ENCODE peak calls at places on chromosome 2, in six cellular contexts. P is astrocyte, K is stomach, Y is adrenal gland, X is BE2C, O is HepG2. A is an unnamed sample. For H3K4me1 and H3K27me3, the result is how much of the 10 kb centered on the place peaks cover.

GRCh38 chr2:40369619-40370397 is 82.1 kb downstream of the SLC8A1 start:
- DNase-seq in P (peak), K (no peak), Y (no peak), X (no peak), O (no peak), A (no peak)

GRCh38 chr2:238063414-238064189 is 2.8 kb downstream of the SCLY start:
- DNase-seq in P (no peak), K (no peak), Y (no peak), X (no peak), O (peak), A (no peak)

GRCh38 chr2:33129261-33129660 is 182.5 kb downstream of the LTBP1 start:
- DNase-seq in P (no peak), K (no peak), Y (no peak), X (no peak), O (no peak), A (no peak)

GRCh38 chr2:108923019-108923700 is 65.9 kb downstream of the EDAR start:
- DNase-seq in P (no peak), K (peak), Y (no peak), X (no peak), O (no peak), A (peak)

GRCh38 chr2:54012538-54013141 is 41.8 kb upstream of the PSME4 start:
- DNase-seq in P (no peak), K (no peak), Y (no peak), X (no peak), O (no peak), A (no peak)

GRCh38 chr2:48250943-48251342 is 279.0 kb upstream of the STON1 start:
- DNase-seq in P (no peak), K (no peak), Y (peak), X (no peak), O (peak), A (no peak)

GRCh38 chr2:104406273-104406726 is 447.6 kb upstream of the POU3F3 start:
- DNase-seq in P (peak), K (no peak), Y (no peak), X (peak), O (no peak), A (no peak)

GRCh38 chr2:157758586-157758985 is 117.5 kb downstream of the ACVR1 start:
- DNase-seq in P (no peak), K (no peak), Y (no peak), X (no peak), O (no peak), A (no peak)

GRCh38 chr2:8370258-8370802 is 311.5 kb upstream of the ID2 start:
- DNase-seq in P (no peak), K (no peak), Y (no peak), X (peak), O (no peak), A (no peak)

GRCh38 chr2:20447437-20448245 is 767 bp downstream of the RHOB start:
- DNase-seq in P (no peak), K (peak), Y (peak), X (peak), O (no peak), A (peak)

GRCh38 chr2:129796216-129796615 is 183.2 kb upstream of the RAB6C start:
- DNase-seq in P (no peak), K (no peak), Y (no peak), X (no peak), O (no peak), A (no peak)

GRCh38 chr2:127864877-127865276 is 6.9 kb upstream of the POLR2D start:
- DNase-seq in P (no peak), K (no peak), Y (no peak), X (peak), O (no peak), A (no peak)

GRCh38 chr2:133838642-133839370 is 270.5 kb upstream of the NCKAP5 start:
- DNase-seq in P (no peak), K (no peak), Y (no peak), X (no peak), O (no peak), A (no peak)

GRCh38 chr2:45448217-45448616 is 162.8 kb downstream of the SRBD1 start:
- DNase-seq in P (no peak), K (no peak), Y (no peak), X (no peak), O (no peak), A (no peak)

GRCh38 chr2:30252723-30253688 is 21.7 kb downstream of the LBH start:
- DNase-seq in P (peak), K (peak), Y (peak), X (peak), O (no peak), A (no peak)

DNA sequence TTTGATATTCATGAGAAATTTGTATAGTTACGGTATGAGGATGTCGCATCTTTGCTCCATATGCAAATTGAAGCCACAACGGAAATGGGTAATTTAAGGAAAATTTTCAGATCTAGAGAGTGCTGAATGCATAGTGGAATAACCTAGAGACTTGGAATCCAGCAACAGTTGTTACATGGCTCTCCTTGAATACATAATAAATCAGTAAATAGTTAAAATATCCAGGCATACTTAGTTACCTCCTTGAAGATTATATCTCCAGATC is 5.4 kb downstream of the REG1A start:
- DNase-seq in P (no peak), K (no peak), Y (no peak), X (no peak), O (no peak), A (no peak)
- H3K4me3 ChIP-seq in P (no peak), K (no peak), Y (no peak), X (no peak), O (no peak), A (no peak)

GRCh38 chr2:112006076-112006410 is 49.0 kb upstream of the TMEM87B start:
- DNase-seq in P (peak), K (no peak), Y (no peak), X (no peak), O (no peak), A (no peak)
- H3K4me1 ChIP-seq in P (under half), K (under half), Y (under half), X (under half), O (under half), A (under half)

GRCh38 chr2:100247256-100248043 is 74.9 kb downstream of the LONRF2 start:
- DNase-seq in P (no peak), K (no peak), Y (no peak), X (no peak), O (no peak), A (no peak)
- H3K27me3 ChIP-seq in P (under half), K (under half), Y (under half), X (under half), O (under half), A (under half)

GRCh38 chr2:199309973-199310372 is 147.8 kb downstream of the SATB2 start:
- DNase-seq in P (no peak), K (no peak), Y (no peak), X (peak), O (no peak), A (no peak)
- H3K4me3 ChIP-seq in P (no peak), K (no peak), Y (no peak), X (no peak), O (no peak), A (no peak)

DNA sequence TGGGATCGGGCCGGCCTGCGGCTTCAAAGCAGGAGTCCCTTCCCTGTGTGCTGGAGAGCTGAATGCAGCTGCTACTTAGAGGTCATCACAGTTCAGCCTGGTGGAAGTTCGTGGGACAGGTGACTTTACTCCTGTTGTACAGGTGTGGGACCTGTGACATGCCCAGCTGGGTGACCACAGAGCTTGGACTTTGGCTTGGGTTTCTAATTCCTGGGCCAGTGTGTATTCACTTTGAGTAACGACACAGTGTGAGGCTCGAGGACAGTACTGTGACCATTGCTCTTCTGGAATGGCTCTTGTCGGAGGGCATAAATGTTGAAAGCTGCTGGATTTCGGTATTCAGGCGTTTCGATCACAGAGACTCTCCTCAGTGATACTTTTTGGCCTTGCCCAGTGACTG is 114.4 kb downstream of the STPG4 start:
- DNase-seq in P (no peak), K (no peak), Y (no peak), X (no peak), O (peak), A (no peak)
- H3K4me1 ChIP-seq in P (under half), K (under half), Y (half or more), X (half or more), O (half or more), A (half or more)

GRCh38 chr2:241811952-241812729 is 3.1 kb downstream of the NEU4 start:
- DNase-seq in P (no peak), K (no peak), Y (no peak), X (no peak), O (no peak), A (peak)
- H3K27me3 ChIP-seq in P (under half), K (under half), Y (under half), X (under half), O (under half), A (under half)

A was measured in upper lobe of right lung.